ENCODE peak calls at places on chromosomes 11 and 22, in four cellular contexts. Q is NCI-H345; Z is T1000; X is stimulated activated CD4-positive, alpha-beta T cell treated with anti-CD3 and anti-CD28 coated beads, Interleukin-12 subunit alpha, Interleukin-12 subunit beta, amount 100 ng/mL, for 48 hours. K is an unnamed sample.

GRCh38 chr11:125426818-125427528 is 69.1 kb downstream of the FEZ1 start:
- DNase-seq in Q (no peak), X (no peak), Z (no peak), K (no peak)

GRCh38 chr11:114892381-114893197 is 214.3 kb downstream of the NXPE2 start:
- DNase-seq in X (no peak), Z (no peak), Q (no peak), K (no peak)

GRCh38 chr22:42959472-42960145 is 55.3 kb downstream of the PACSIN2 start:
- DNase-seq in Z (no peak), X (no peak), Q (no peak), K (no peak)

GRCh38 chr11:134246678-134247077 is 6.5 kb downstream of the THYN1 start:
- DNase-seq in Z (no peak), X (no peak), Q (no peak), K (no peak)

GRCh38 chr11:20616908-20617307 is 17.5 kb downstream of the SLC6A5 start:
- DNase-seq in X (no peak), Q (no peak), Z (no peak), K (no peak)

GRCh38 chr11:65849366-65849765 is 8.6 kb downstream of the CFL1 start:
- DNase-seq in Q (no peak), X (no peak), Z (no peak), K (no peak)

GRCh38 chr11:93494341-93494740 is 48.9 kb downstream of the SMCO4 start:
- DNase-seq in Z (no peak), X (no peak), Q (no peak), K (no peak)

GRCh38 chr11:123707606-123708205 is 33.8 kb downstream of the ZNF202 start:
- DNase-seq in Z (no peak), Q (peak), X (peak), K (peak)

GRCh38 chr11:100235085-100235484 is 452.0 kb upstream of the ARHGAP42 start:
- DNase-seq in Q (no peak), Z (no peak), X (no peak), K (no peak)

GRCh38 chr11:93493252-93493897 is 49.8 kb downstream of the SMCO4 start:
- DNase-seq in Z (no peak), Q (no peak), X (no peak), K (no peak)

GRCh38 chr11:129698212-129698611 is 117.4 kb upstream of the TMEM45B start:
- DNase-seq in X (no peak), Q (no peak), Z (no peak), K (no peak)

GRCh38 chr11:5196067-5196466 is 4.4 kb downstream of the OR51V1 start:
- DNase-seq in X (no peak), Z (no peak), Q (no peak), K (no peak)

GRCh38 chr11:121572581-121573059 is 119.9 kb upstream of the SORL1-AS1 start:
- DNase-seq in Z (no peak), X (no peak), Q (no peak), K (no peak)

GRCh38 chr22:37639070-37639760 is at the start of gene SH3BP1:
- DNase-seq in Z (peak), Q (peak), X (no peak), K (no peak)

GRCh38 chr22:36285545-36285944 is 32.6 kb downstream of the APOL1 start:
- DNase-seq in Q (no peak), X (no peak), Z (no peak), K (no peak)

GRCh38 chr11:112249871-112250590 is 10.6 kb downstream of the PLET1 start:
- DNase-seq in X (no peak), Q (no peak), Z (no peak), K (no peak)

GRCh38 chr11:95923441-95923729 is 522 bp downstream of the MTMR2 start:
- DNase-seq in Q (no peak), X (no peak), Z (no peak), K (no peak)

GRCh38 chr11:87366346-87366745 is 328.6 kb downstream of the TMEM135 start:
- DNase-seq in X (no peak), Z (no peak), Q (peak), K (no peak)

GRCh38 chr22:26847816-26848215 is 190.4 kb downstream of the MIAT start:
- DNase-seq in Q (no peak), X (no peak), Z (no peak), K (no peak)

GRCh38 chr22:31313366-31314147 is 21.3 kb upstream of the PIK3IP1 start:
- DNase-seq in Q (peak), Z (peak), X (peak), K (no peak)

GRCh38 chr11:2099523-2100316 is 39.5 kb downstream of the IGF2 start:
- DNase-seq in Z (no peak), Q (peak), X (no peak), K (no peak)

GRCh38 chr22:20021196-20022181 is 579 bp downstream of the TANGO2 start:
- DNase-seq in Q (no peak), Z (no peak), X (no peak), K (no peak)

K was measured in GM12864.